ENCODE peak calls at places on chromosomes 13 and 19, in ten cellular contexts. G, F, W, Z, E, Y, V, I, N and J are unnamed samples.

GRCh38 chr13:95160112-95160906 is 140.9 kb downstream of the ABCC4 start:
- DNase-seq in F (no peak), G (no peak), Y (no peak), E (no peak), I (no peak), V (no peak), Z (no peak), N (no peak), W (no peak), J (no peak)

GRCh38 chr19:7783991-7784421 is 21.0 kb downstream of the CLEC4M start:
- DNase-seq in G (no peak), I (no peak), F (peak), Z (no peak), N (peak), Y (no peak), V (no peak), W (no peak), E (no peak), J (no peak)

GRCh38 chr19:3357731-3358391 is 8.5 kb upstream of the NFIC start:
- DNase-seq in N (no peak), Z (no peak), Y (no peak), V (peak), W (no peak), F (no peak), I (no peak), E (peak), G (no peak), J (no peak)

GRCh38 chr19:2255112-2255845 is 938 bp downstream of the JSRP1 start:
- DNase-seq in W (no peak), V (no peak), E (no peak), Y (peak), I (no peak), Z (no peak), F (no peak), G (no peak), N (no peak), J (no peak)

GRCh38 chr13:104532131-104532530 is 1465.9 kb upstream of the SLC10A2 start:
- DNase-seq in W (no peak), F (no peak), N (no peak), E (no peak), I (no peak), Z (no peak), Y (no peak), G (no peak), V (no peak), J (no peak)

GRCh38 chr19:6423499-6424189 is 967 bp downstream of the KHSRP start:
- DNase-seq in E (no peak), W (no peak), Y (no peak), Z (peak), N (peak), V (peak), G (peak), I (peak), F (no peak), J (no peak)

GRCh38 chr13:51070005-51070649 is 40.9 kb downstream of the C13orf42 start:
- DNase-seq in E (peak), F (peak), G (peak), N (peak), Z (peak), I (peak), W (peak), V (peak), Y (peak), J (peak)

GRCh38 chr19:42032428-42032827 is 37.6 kb downstream of the GRIK5 start:
- DNase-seq in F (no peak), W (no peak), V (no peak), G (no peak), Y (no peak), I (no peak), Z (no peak), E (peak), N (no peak), J (no peak)

GRCh38 chr13:62629618-62630017 is 1214.0 kb upstream of the PCDH20 start:
- DNase-seq in V (no peak), F (no peak), W (no peak), G (no peak), Y (no peak), E (no peak), N (no peak), Z (no peak), I (no peak), J (no peak)

GRCh38 chr13:97322740-97323342 is 100.7 kb downstream of the MBNL2 start:
- DNase-seq in E (no peak), I (no peak), F (no peak), Z (no peak), V (no peak), G (no peak), W (no peak), N (peak), Y (no peak), J (no peak)

GRCh38 chr13:25268561-25268960 is 18.7 kb downstream of the MTMR6 start:
- DNase-seq in W (no peak), Z (no peak), G (no peak), Y (no peak), F (no peak), E (no peak), V (no peak), I (no peak), N (no peak), J (no peak)

GRCh38 chr19:5103812-5104410 is 135.0 kb downstream of the KDM4B start:
- DNase-seq in E (no peak), Y (no peak), Z (no peak), F (no peak), G (no peak), N (no peak), W (no peak), V (no peak), I (no peak), J (no peak)

GRCh38 chr19:57872450-57872849 is 16.4 kb downstream of the ZNF814 start:
- DNase-seq in G (no peak), Z (no peak), N (peak), V (no peak), Y (no peak), E (no peak), F (no peak), W (no peak), I (no peak), J (no peak)

GRCh38 chr13:19681517-19681916 is 48.1 kb downstream of the MPHOSPH8 start:
- DNase-seq in I (no peak), Y (no peak), W (no peak), Z (no peak), V (no peak), E (no peak), N (no peak), F (no peak), G (no peak), J (no peak)

GRCh38 chr13:43470610-43471009 is 316.2 kb downstream of the ENOX1 start:
- DNase-seq in V (no peak), Z (no peak), I (no peak), W (no peak), F (no peak), Y (no peak), E (no peak), N (no peak), G (no peak), J (no peak)

GRCh38 chr13:27911499-27911898 is 8.3 kb upstream of the PDX1 start:
- DNase-seq in N (no peak), V (no peak), F (no peak), E (no peak), Z (no peak), G (no peak), W (no peak), Y (no peak), I (no peak), J (no peak)

GRCh38 chr19:41377977-41378707 is 1.8 kb downstream of the TMEM91 start:
- DNase-seq in Z (no peak), W (no peak), E (no peak), F (no peak), G (no peak), I (no peak), Y (peak), V (peak), N (no peak), J (peak)

GRCh38 chr19:51161266-51161665 is 19.2 kb downstream of the SIGLEC7 start:
- DNase-seq in V (no peak), N (no peak), E (no peak), Y (no peak), G (no peak), I (no peak), F (no peak), W (no peak), Z (no peak), J (no peak)

GRCh38 chr13:51405176-51405575 is 47.7 kb downstream of the INTS6 start:
- DNase-seq in G (no peak), Z (no peak), Y (no peak), E (no peak), W (no peak), F (no peak), N (no peak), V (no peak), I (no peak), J (no peak)

GRCh38 chr13:98487016-98487415 is 89.9 kb downstream of the STK24 start:
- DNase-seq in N (peak), V (no peak), G (no peak), E (no peak), W (no peak), Z (no peak), Y (no peak), I (no peak), F (no peak), J (no peak)

GRCh38 chr19:17652627-17653026 is 35.5 kb downstream of the UNC13A start:
- DNase-seq in W (no peak), E (no peak), I (no peak), N (no peak), Y (no peak), V (no peak), Z (no peak), F (no peak), G (no peak), J (no peak)

GRCh38 chr13:44930907-44931676 is 58.2 kb downstream of the NUFIP1 start:
- DNase-seq in Y (no peak), F (no peak), W (no peak), I (no peak), N (peak), Z (no peak), V (no peak), G (no peak), E (no peak), J (no peak)

GRCh38 chr13:26688286-26688685 is 72.3 kb downstream of the GPR12 start:
- DNase-seq in I (no peak), F (no peak), W (no peak), Y (no peak), G (no peak), Z (no peak), E (no peak), N (no peak), V (no peak), J (no peak)

GRCh38 chr13:69903081-69903480 is 204.5 kb upstream of the ATXN8OS start:
- DNase-seq in N (no peak), V (no peak), Y (no peak), Z (no peak), E (no peak), W (no peak), G (no peak), F (no peak), I (no peak), J (no peak)